ENCODE peak calls at places on chromosomes 3 and 15, in ten cellular contexts. H, S, K, Q, J, I, M, L, A and F are unnamed samples.

GRCh38 chr3:185646382-185647133 is 60.5 kb downstream of the SENP2 start:
- DNase-seq in Q (no peak), K (no peak), J (no peak), H (no peak), A (no peak), M (no peak), L (peak; percentile 34), I (no peak), S (no peak), F (no peak)

GRCh38 chr15:49847436-49847835 is 226.6 kb downstream of the DTWD1 start:
- DNase-seq in A (no peak), L (no peak), Q (no peak), K (no peak), H (no peak), J (no peak), I (peak; percentile 63), M (no peak), S (no peak), F (peak; percentile 64)

GRCh38 chr15:49718234-49718633 is 97.4 kb downstream of the DTWD1 start:
- DNase-seq in A (no peak), K (no peak), M (peak; percentile 4), J (no peak), Q (no peak), S (no peak), H (no peak), L (no peak), I (peak; percentile 81), F (peak; percentile 91)

GRCh38 chr3:58059349-58060321 is 51.4 kb downstream of the FLNB start:
- DNase-seq in K (peak; percentile 18), A (no peak), M (no peak), I (peak; percentile 78), L (no peak), Q (no peak), J (peak; percentile 90), H (no peak), S (no peak), F (peak; percentile 81)

GRCh38 chr15:61830536-61831330 is 229.5 kb downstream of the VPS13C start:
- DNase-seq in Q (no peak), L (no peak), A (no peak), K (peak; percentile 80), H (peak; percentile 12), S (no peak), I (no peak), M (no peak), J (no peak), F (no peak)

GRCh38 chr3:7800006-7800780 is 701.4 kb upstream of the LMCD1 start:
- DNase-seq in J (no peak), I (peak; percentile 35), Q (no peak), L (peak; percentile 4), S (no peak), H (peak; percentile 52), K (no peak), M (peak; percentile 18), A (no peak), F (peak; percentile 2)

GRCh38 chr3:13617981-13618380 is 69.1 kb downstream of the FBLN2 start:
- DNase-seq in J (no peak), Q (no peak), L (no peak), M (no peak), S (no peak), K (no peak), I (no peak), H (no peak), A (no peak), F (no peak)

GRCh38 chr3:185155678-185156077 is 2.8 kb upstream of the C3orf70 start:
- DNase-seq in H (no peak), I (no peak), Q (no peak), A (no peak), S (no peak), K (no peak), J (no peak), M (no peak), L (no peak), F (no peak)

GRCh38 chr3:157618075-157618760 is 115.0 kb upstream of the VEPH1 start:
- DNase-seq in M (peak; percentile 83), K (no peak), A (no peak), S (no peak), L (peak; percentile 55), I (peak; percentile 80), Q (peak; percentile 56), H (peak; percentile 63), J (peak; percentile 37), F (peak; percentile 85)

GRCh38 chr3:49761661-49762060 is 24.7 kb downstream of the IP6K1 start:
- DNase-seq in A (no peak), J (no peak), Q (no peak), K (no peak), S (no peak), L (no peak), H (no peak), I (no peak), M (no peak), F (no peak)

GRCh38 chr3:196547067-196547466 is 21.3 kb downstream of the WDR53 start:
- DNase-seq in J (no peak), M (no peak), K (no peak), L (no peak), Q (no peak), S (no peak), I (no peak), H (no peak), A (no peak), F (no peak)

GRCh38 chr3:19146685-19147650 is 1.3 kb upstream of the KCNH8 start:
- DNase-seq in L (peak; percentile 96), A (peak; percentile 83), M (no peak), K (peak; percentile 83), I (peak; percentile 44), S (peak; percentile 94), Q (peak; percentile 5), J (peak; percentile 49), H (peak; percentile 86), F (peak; percentile 29)

GRCh38 chr15:38260077-38260476 is 7.4 kb downstream of the SPRED1 start:
- DNase-seq in H (no peak), J (peak; percentile 63), K (no peak), M (no peak), S (no peak), Q (no peak), L (peak; percentile 29), A (no peak), I (peak; percentile 50), F (no peak)
- TF ChIP-seq CTCF in H (no peak), J (peak; percentile 43), K (no peak), M (no peak), S (no peak), Q (no peak), L (peak; percentile 21), A (no peak), I (peak; percentile 21), F (peak; percentile 3)

DNA sequence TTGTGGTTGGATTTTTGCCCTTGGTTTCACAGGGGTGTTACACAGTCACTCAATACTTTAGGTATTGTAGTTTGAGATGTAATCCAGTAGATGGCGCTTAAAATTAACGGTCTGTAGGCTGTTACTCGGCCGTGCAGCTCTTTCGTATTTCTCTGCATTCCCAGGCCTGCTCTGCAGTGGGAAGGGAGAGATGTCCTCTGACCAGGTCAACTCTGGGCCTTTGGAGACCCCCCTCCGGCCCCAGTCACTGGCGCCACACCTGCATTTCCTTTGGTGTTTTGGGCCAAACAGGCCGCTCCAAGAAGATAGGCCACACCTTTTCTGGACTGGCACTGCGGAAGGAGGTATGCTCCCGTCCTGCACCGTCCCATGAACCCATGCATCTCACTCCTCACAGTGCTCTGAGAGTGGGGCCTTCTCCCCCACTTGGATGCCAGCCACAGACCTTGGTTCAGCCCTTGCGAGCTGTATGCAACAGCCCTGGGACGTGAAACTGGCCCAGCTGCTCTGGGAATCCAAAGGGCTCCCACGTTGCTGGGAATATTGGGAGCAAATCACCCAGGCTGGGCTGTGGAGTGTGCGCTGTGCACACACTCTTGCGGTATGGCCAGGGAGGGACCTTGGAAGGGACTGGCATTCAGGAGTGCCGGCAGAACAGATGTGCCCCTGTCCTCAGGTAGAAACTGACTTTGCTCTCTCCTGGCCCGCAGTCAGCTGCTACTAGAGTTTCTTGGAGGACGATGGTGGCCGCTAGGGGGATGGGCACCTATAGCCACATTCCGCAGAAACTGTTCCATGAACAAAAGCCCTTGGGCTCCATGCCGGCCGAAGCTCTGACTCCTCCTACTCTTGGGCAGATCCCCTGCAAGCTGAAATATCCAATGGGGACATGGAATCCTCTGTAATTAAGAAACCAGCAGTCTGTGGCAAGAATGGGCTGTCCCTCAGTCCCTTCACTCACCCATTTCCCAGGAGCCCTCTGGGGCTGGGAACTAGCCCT is 410.5 kb upstream of the CADM2 start:
- DNase-seq in M (peak; percentile 21), L (peak; percentile 68), Q (peak; percentile 2), S (peak; percentile 77), I (peak; percentile 4), A (no peak), H (peak; percentile 42), J (no peak), K (peak; percentile 78), F (no peak)
- TF ChIP-seq CTCF in M (peak; percentile 53), L (peak; percentile 68), Q (peak; percentile 55), S (peak; percentile 54), I (no peak), A (peak; percentile 60), H (peak; percentile 65), J (peak; percentile 50), K (peak; percentile 72), F (no peak)

DNA sequence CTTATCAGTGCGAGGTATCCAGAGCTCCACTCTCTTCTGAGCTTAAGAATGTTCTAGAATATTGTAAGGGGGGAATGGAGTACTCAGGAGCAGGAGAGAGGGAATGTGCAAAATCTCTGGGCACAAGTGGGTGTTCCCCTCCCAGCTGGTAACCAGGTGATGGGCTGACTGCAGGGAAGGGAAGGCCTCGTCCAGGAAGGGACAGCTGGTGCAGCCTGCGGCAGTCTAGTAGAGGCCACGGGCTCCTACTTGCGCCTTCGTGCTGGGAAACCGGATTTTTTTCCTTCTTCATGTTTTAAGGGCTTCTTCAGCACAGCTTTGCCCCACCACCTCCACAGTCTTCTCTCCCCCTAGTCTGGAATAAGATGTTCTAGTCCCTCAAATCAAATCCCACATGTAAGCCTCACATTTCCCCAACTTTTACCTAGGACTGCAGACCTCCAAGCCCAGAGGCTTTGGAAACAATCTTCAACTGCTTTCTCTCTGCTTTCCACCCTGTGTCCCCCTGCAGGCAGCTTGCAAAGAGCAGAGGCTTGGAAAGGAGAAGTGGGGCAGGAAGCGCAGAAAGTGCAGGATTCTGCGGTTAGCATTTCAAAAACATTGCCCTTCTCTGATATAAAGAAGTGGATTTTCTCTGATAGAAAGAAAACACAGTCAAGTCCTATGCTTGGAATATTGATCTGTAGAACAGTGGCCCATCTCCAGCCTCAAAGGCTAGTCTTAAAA is 11.9 kb upstream of the CGNL1 start:
- DNase-seq in S (peak; percentile 56), L (peak; percentile 57), J (peak; percentile 39), I (peak; percentile 29), Q (no peak), H (peak; percentile 26), A (no peak), M (no peak), K (no peak), F (peak; percentile 34)
- TF ChIP-seq CTCF in S (no peak), L (peak; percentile 50), J (peak; percentile 81), I (peak; percentile 54), Q (no peak), H (peak; percentile 33), A (peak; percentile 9), M (no peak), K (peak; percentile 39), F (peak; percentile 70)

DNA sequence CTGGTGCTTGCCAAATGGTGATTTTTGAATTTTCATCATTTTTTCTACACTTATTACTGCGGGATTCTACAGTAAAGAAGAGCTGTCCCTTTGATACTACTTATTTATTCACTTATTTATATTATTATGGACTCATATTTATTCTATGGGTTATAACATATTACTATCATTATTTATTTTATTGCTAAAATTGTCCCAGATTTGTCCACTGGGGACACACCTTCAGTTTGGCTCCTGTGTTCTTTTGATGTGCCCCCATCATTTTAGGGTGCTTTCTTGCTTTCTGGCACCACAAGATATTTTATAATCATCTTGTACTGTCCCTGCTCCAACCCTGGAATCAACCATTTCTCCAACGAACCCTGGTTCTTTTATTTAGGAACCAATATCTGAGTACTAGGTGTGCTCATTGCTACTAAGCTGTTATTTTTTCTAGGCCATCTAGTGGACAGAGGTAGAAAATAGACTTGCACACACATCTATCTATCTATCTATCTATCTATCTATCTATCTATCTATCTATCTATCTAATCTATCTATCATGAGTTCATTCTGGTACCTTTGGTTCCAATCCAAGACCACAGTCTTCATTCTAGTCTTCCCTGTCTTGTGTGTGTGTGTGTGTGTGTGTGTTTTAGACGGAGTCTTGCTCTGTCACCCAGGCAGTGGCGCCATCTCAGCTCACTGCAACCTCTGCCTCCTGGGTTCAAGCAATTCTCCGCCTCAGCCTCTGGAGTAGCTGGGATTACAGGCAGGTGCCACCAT is 16.0 kb downstream of the SLC22A14 start:
- DNase-seq in H (peak; percentile 4), Q (peak; percentile 10), L (no peak), M (peak; percentile 42), S (no peak), K (no peak), J (peak; percentile 4), I (peak; percentile 24), A (no peak), F (peak; percentile 49)
- TF ChIP-seq CTCF in H (peak; percentile 50), Q (peak; percentile 70), L (peak; percentile 56), M (peak; percentile 38), S (peak; percentile 22), K (peak; percentile 0), J (peak; percentile 47), I (peak; percentile 43), A (peak; percentile 35), F (peak; percentile 47)